ENCODE peak calls at places on chromosome 15, in eight cellular contexts. S, K, R, J, O, Y, C and H are unnamed samples.

GRCh38 chr15:41881925-41882688 is 11.7 kb downstream of the SPTBN5 start:
- DNase-seq in S (peak; percentile 69), K (no peak), R (no peak), J (no peak), O (no peak), Y (peak; percentile 50), C (peak; percentile 22), H (no peak)

GRCh38 chr15:82624438-82624837 is 22.7 kb downstream of the CPEB1 start:
- DNase-seq in S (no peak), K (no peak), R (no peak), J (no peak), O (no peak), Y (no peak), C (no peak), H (no peak)

GRCh38 chr15:63327648-63328421 is 50.4 kb downstream of the APH1B start:
- DNase-seq in S (no peak), K (no peak), R (no peak), J (peak; percentile 40), O (no peak), Y (peak; percentile 26), C (no peak), H (no peak)

GRCh38 chr15:97456541-97456940 is 504.0 kb upstream of the ARRDC4 start:
- DNase-seq in S (no peak), K (no peak), R (no peak), J (no peak), O (no peak), Y (no peak), C (no peak), H (no peak)

GRCh38 chr15:80695099-80695910 is at the start of gene ABHD17C:
- DNase-seq in S (peak; percentile 68), K (peak; percentile 67), R (peak; percentile 20), J (peak; percentile 46), O (no peak), Y (peak; percentile 74), C (peak; percentile 58), H (peak; percentile 42)

GRCh38 chr15:41822957-41823356 is 4.9 kb upstream of the JMJD7 start:
- DNase-seq in S (no peak), K (no peak), R (no peak), J (no peak), O (no peak), Y (no peak), C (no peak), H (no peak)

GRCh38 chr15:39628821-39629220 is 47.9 kb downstream of the THBS1 start:
- DNase-seq in S (no peak), K (no peak), R (no peak), J (no peak), O (no peak), Y (no peak), C (no peak), H (no peak)

GRCh38 chr15:34818531-34818930 is 23.2 kb upstream of the ACTC1 start:
- DNase-seq in S (no peak), K (no peak), R (no peak), J (no peak), O (no peak), Y (no peak), C (no peak), H (no peak)

GRCh38 chr15:79283252-79284048 is 928 bp downstream of the ANKRD34C start:
- DNase-seq in S (peak; percentile 89), K (peak; percentile 35), R (no peak), J (no peak), O (no peak), Y (peak; percentile 57), C (peak; percentile 29), H (peak; percentile 89)

GRCh38 chr15:80556694-80557367 is 138.3 kb upstream of the ABHD17C start:
- DNase-seq in S (no peak), K (no peak), R (no peak), J (no peak), O (no peak), Y (peak; percentile 33), C (peak; percentile 20), H (no peak)

GRCh38 chr15:78752492-78753358 is 58.5 kb downstream of the ADAMTS7 start:
- DNase-seq in S (no peak), K (no peak), R (no peak), J (peak; percentile 9), O (no peak), Y (no peak), C (no peak), H (no peak)

GRCh38 chr15:49898575-49899283 is 220.3 kb downstream of the ATP8B4 start:
- DNase-seq in S (no peak), K (no peak), R (no peak), J (no peak), O (no peak), Y (no peak), C (no peak), H (no peak)

DNA sequence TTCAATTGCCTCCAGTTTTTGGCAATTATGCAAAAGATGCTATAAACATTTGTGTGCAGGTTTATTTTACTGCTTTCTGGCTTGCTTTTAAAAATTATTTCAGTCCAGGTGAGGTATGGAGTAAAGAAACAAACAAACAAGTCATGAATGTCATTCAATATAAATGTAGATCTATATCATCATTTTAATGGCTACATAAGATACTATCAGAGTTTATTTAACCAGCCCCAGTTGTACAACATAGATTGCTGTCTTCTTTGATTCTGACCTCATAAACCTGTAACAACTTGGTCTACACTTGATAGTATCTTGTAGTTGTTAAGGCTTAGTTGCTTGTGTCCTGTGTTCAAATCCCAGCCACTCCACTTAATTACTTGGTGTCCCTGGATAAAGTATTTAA is 46.0 kb upstream of the RNU6-1 start:
- DNase-seq in S (no peak), K (no peak), R (no peak), J (no peak), O (no peak), Y (no peak), C (no peak), H (no peak)
- TF ChIP-seq CTCF in S (no peak), K (no peak), R (no peak), J (no peak), O (no peak), Y (no peak), C (no peak), H (no peak)

GRCh38 chr15:45799508-45799907 is 164.7 kb downstream of the SQOR start:
- DNase-seq in S (no peak), K (no peak), R (no peak), J (no peak), O (no peak), Y (no peak), C (no peak), H (no peak)

GRCh38 chr15:45802140-45802539 is 167.3 kb downstream of the SQOR start:
- DNase-seq in S (no peak), K (no peak), R (no peak), J (no peak), O (no peak), Y (no peak), C (no peak), H (no peak)

GRCh38 chr15:45804028-45804427 is 169.2 kb downstream of the SQOR start:
- DNase-seq in S (no peak), K (no peak), R (no peak), J (no peak), O (no peak), Y (no peak), C (no peak), H (no peak)

GRCh38 chr15:45796433-45796832 is 161.6 kb downstream of the SQOR start:
- DNase-seq in S (no peak), K (no peak), R (no peak), J (no peak), O (no peak), Y (no peak), C (no peak), H (no peak)

GRCh38 chr15:45801543-45801942 is 166.7 kb downstream of the SQOR start:
- DNase-seq in S (no peak), K (no peak), R (no peak), J (no peak), O (no peak), Y (peak; percentile 33), C (no peak), H (no peak)
- TF ChIP-seq CTCF in S (no peak), K (no peak), R (no peak), J (no peak), O (no peak), Y (no peak), C (no peak), H (no peak)

GRCh38 chr15:58040117-58040516 is 25.4 kb downstream of the ALDH1A2 start:
- DNase-seq in S (no peak), K (no peak), R (no peak), J (no peak), O (no peak), Y (no peak), C (no peak), H (no peak)

GRCh38 chr15:58046467-58046866 is 19.0 kb downstream of the ALDH1A2 start:
- DNase-seq in S (no peak), K (no peak), R (no peak), J (no peak), O (no peak), Y (peak; percentile 54), C (no peak), H (no peak)

GRCh38 chr15:58042006-58042405 is 23.5 kb downstream of the ALDH1A2 start:
- DNase-seq in S (no peak), K (no peak), R (no peak), J (no peak), O (no peak), Y (no peak), C (no peak), H (no peak)

GRCh38 chr15:58047149-58047548 is 18.4 kb downstream of the ALDH1A2 start:
- DNase-seq in S (no peak), K (no peak), R (no peak), J (no peak), O (no peak), Y (no peak), C (no peak), H (no peak)

DNA sequence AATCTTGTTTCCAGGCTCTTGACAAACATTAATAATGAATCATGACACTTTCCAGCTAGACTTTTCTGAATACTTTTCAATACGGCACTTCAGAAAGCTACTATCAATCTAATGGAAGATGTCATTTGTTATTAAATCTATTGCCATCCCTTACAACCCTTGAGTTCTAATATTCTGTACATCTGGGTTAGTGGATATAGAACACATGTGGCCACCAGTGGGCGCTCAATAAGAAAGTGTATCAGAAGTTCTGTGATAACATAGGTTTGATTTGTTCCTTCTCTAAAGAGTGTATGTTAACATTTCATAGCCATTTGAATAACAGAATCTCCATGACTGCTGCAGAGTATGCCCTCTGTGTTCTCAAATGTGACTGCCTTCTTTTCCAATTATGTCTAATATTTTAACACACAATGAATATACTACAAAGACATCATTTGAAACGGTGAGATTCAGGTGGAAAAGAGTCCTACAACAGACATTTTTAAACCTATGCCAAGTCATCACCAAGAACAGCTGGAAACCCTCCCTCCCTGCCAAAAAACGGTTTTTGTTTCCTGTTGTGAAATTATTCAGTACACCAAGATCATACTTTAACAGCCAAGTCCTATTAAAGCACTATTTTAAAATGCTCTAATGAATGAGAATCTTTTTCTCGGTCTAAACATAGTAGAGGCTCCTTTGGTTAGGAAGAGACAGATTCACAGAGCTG is 22.2 kb downstream of the ALDH1A2 start:
- DNase-seq in S (peak; percentile 51), K (peak; percentile 33), R (peak; percentile 2), J (peak; percentile 65), O (peak; percentile 35), Y (peak; percentile 76), C (peak; percentile 35), H (no peak)
- TF ChIP-seq CTCF in S (peak; percentile 79), K (peak; percentile 64), R (peak; percentile 76), J (peak; percentile 32), O (peak; percentile 20), Y (peak; percentile 75), C (peak; percentile 75), H (peak; percentile 58)

DNA sequence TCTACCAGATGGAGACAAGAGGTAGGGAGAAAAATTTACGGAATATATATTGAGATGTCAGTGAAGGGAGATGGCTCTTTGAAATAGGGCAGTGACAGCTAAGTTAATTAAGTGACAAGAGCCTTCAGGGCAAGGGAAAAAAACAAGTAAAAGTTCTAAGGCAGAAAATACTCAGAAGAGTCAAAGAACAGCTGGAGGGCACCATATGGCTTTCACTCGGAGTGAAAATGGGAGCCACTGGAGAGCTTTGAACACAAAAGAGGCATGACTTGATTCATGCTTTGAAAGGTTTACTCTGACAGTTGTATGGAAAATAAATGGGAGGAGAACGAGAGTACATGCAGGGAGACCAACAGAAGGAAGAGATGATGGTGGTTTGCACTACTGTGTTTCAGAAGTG is 411.3 kb downstream of the GABRG3 start:
- DNase-seq in S (no peak), K (no peak), R (no peak), J (no peak), O (no peak), Y (no peak), C (no peak), H (no peak)
- TF ChIP-seq CTCF in S (no peak), K (no peak), R (no peak), J (no peak), O (no peak), Y (no peak), C (no peak), H (no peak)